ENCODE peak calls at places on chromosomes 2 and 18, in six cellular contexts. One of them, this sample, is unnamed.

GRCh38 chr2:3461781-3462492 is 57.4 kb downstream of the ADI1 start:
- DNase-seq in fibroblast of mammary gland: peak
- DNase-seq in activated CD4-positive, CD25-positive, alpha-beta regulatory T cell treated with anti-CD3 and anti-CD28 coated beads, Interleukin-2, amount 50 U/mL, for 72 hours: no peak
- DNase-seq in iris pigment epithelial cell: peak
- DNase-seq in mucosa of gallbladder: peak
- DNase-seq in CD8-positive, alpha-beta memory T cell: peak
- DNase-seq in this sample: no peak

GRCh38 chr2:219308142-219309093 is 783 bp downstream of the PTPRN start:
- DNase-seq in activated CD4-positive, CD25-positive, alpha-beta regulatory T cell treated with anti-CD3 and anti-CD28 coated beads, Interleukin-2, amount 50 U/mL, for 72 hours: peak
- DNase-seq in mucosa of gallbladder: peak
- DNase-seq in CD8-positive, alpha-beta memory T cell: peak
- DNase-seq in fibroblast of mammary gland: peak
- DNase-seq in iris pigment epithelial cell: peak
- DNase-seq in this sample: peak

GRCh38 chr2:74415762-74416395 is 5.5 kb downstream of the C2orf81 start:
- DNase-seq in CD8-positive, alpha-beta memory T cell: no peak
- DNase-seq in fibroblast of mammary gland: no peak
- DNase-seq in iris pigment epithelial cell: no peak
- DNase-seq in activated CD4-positive, CD25-positive, alpha-beta regulatory T cell treated with anti-CD3 and anti-CD28 coated beads, Interleukin-2, amount 50 U/mL, for 72 hours: no peak
- DNase-seq in mucosa of gallbladder: no peak
- DNase-seq in this sample: no peak

GRCh38 chr2:215796160-215796559 is 217.2 kb downstream of the MREG start:
- DNase-seq in fibroblast of mammary gland: peak
- DNase-seq in iris pigment epithelial cell: peak
- DNase-seq in activated CD4-positive, CD25-positive, alpha-beta regulatory T cell treated with anti-CD3 and anti-CD28 coated beads, Interleukin-2, amount 50 U/mL, for 72 hours: no peak
- DNase-seq in CD8-positive, alpha-beta memory T cell: no peak
- DNase-seq in mucosa of gallbladder: no peak
- DNase-seq in this sample: no peak

GRCh38 chr2:167240671-167241070 is 352.4 kb downstream of the XIRP2 start:
- DNase-seq in activated CD4-positive, CD25-positive, alpha-beta regulatory T cell treated with anti-CD3 and anti-CD28 coated beads, Interleukin-2, amount 50 U/mL, for 72 hours: no peak
- DNase-seq in mucosa of gallbladder: no peak
- DNase-seq in CD8-positive, alpha-beta memory T cell: no peak
- DNase-seq in iris pigment epithelial cell: peak
- DNase-seq in fibroblast of mammary gland: peak
- DNase-seq in this sample: no peak

GRCh38 chr2:235483313-235483712 is 10.5 kb upstream of the AGAP1 start:
- DNase-seq in fibroblast of mammary gland: no peak
- DNase-seq in activated CD4-positive, CD25-positive, alpha-beta regulatory T cell treated with anti-CD3 and anti-CD28 coated beads, Interleukin-2, amount 50 U/mL, for 72 hours: no peak
- DNase-seq in CD8-positive, alpha-beta memory T cell: no peak
- DNase-seq in mucosa of gallbladder: no peak
- DNase-seq in iris pigment epithelial cell: no peak
- DNase-seq in this sample: no peak

GRCh38 chr18:24181806-24182205 is 42.9 kb downstream of the CABYR start:
- DNase-seq in iris pigment epithelial cell: peak
- DNase-seq in CD8-positive, alpha-beta memory T cell: no peak
- DNase-seq in mucosa of gallbladder: no peak
- DNase-seq in activated CD4-positive, CD25-positive, alpha-beta regulatory T cell treated with anti-CD3 and anti-CD28 coated beads, Interleukin-2, amount 50 U/mL, for 72 hours: no peak
- DNase-seq in fibroblast of mammary gland: no peak
- DNase-seq in this sample: no peak

GRCh38 chr2:119713819-119714490 is 35.0 kb downstream of the TMEM177 start:
- DNase-seq in fibroblast of mammary gland: no peak
- DNase-seq in iris pigment epithelial cell: no peak
- DNase-seq in mucosa of gallbladder: no peak
- DNase-seq in activated CD4-positive, CD25-positive, alpha-beta regulatory T cell treated with anti-CD3 and anti-CD28 coated beads, Interleukin-2, amount 50 U/mL, for 72 hours: no peak
- DNase-seq in CD8-positive, alpha-beta memory T cell: no peak
- DNase-seq in this sample: no peak

GRCh38 chr2:229910832-229911412 is 10.9 kb downstream of the TRIP12 start:
- DNase-seq in iris pigment epithelial cell: peak
- DNase-seq in fibroblast of mammary gland: peak
- DNase-seq in CD8-positive, alpha-beta memory T cell: no peak
- DNase-seq in mucosa of gallbladder: no peak
- DNase-seq in activated CD4-positive, CD25-positive, alpha-beta regulatory T cell treated with anti-CD3 and anti-CD28 coated beads, Interleukin-2, amount 50 U/mL, for 72 hours: no peak
- DNase-seq in this sample: no peak

GRCh38 chr18:74518456-74519315 is 15.6 kb upstream of the CNDP1 start:
- DNase-seq in iris pigment epithelial cell: no peak
- DNase-seq in mucosa of gallbladder: no peak
- DNase-seq in activated CD4-positive, CD25-positive, alpha-beta regulatory T cell treated with anti-CD3 and anti-CD28 coated beads, Interleukin-2, amount 50 U/mL, for 72 hours: no peak
- DNase-seq in CD8-positive, alpha-beta memory T cell: no peak
- DNase-seq in fibroblast of mammary gland: no peak
- DNase-seq in this sample: no peak

GRCh38 chr2:217387776-217388381 is 528.0 kb upstream of the TNP1 start:
- DNase-seq in mucosa of gallbladder: peak
- DNase-seq in iris pigment epithelial cell: peak
- DNase-seq in fibroblast of mammary gland: no peak
- DNase-seq in activated CD4-positive, CD25-positive, alpha-beta regulatory T cell treated with anti-CD3 and anti-CD28 coated beads, Interleukin-2, amount 50 U/mL, for 72 hours: no peak
- DNase-seq in CD8-positive, alpha-beta memory T cell: no peak
- DNase-seq in this sample: no peak

GRCh38 chr2:41878726-41879366 is 169.0 kb upstream of the PKDCC start:
- DNase-seq in CD8-positive, alpha-beta memory T cell: no peak
- DNase-seq in fibroblast of mammary gland: no peak
- DNase-seq in iris pigment epithelial cell: no peak
- DNase-seq in mucosa of gallbladder: no peak
- DNase-seq in activated CD4-positive, CD25-positive, alpha-beta regulatory T cell treated with anti-CD3 and anti-CD28 coated beads, Interleukin-2, amount 50 U/mL, for 72 hours: no peak
- DNase-seq in this sample: no peak

GRCh38 chr2:201642086-201642578 is 1.2 kb downstream of the TMEM237 start:
- DNase-seq in mucosa of gallbladder: no peak
- DNase-seq in iris pigment epithelial cell: no peak
- DNase-seq in fibroblast of mammary gland: no peak
- DNase-seq in activated CD4-positive, CD25-positive, alpha-beta regulatory T cell treated with anti-CD3 and anti-CD28 coated beads, Interleukin-2, amount 50 U/mL, for 72 hours: no peak
- DNase-seq in CD8-positive, alpha-beta memory T cell: no peak
- DNase-seq in this sample: no peak

GRCh38 chr2:28247326-28247725 is 145.3 kb upstream of the FOSL2 start:
- DNase-seq in fibroblast of mammary gland: peak
- DNase-seq in CD8-positive, alpha-beta memory T cell: no peak
- DNase-seq in mucosa of gallbladder: no peak
- DNase-seq in iris pigment epithelial cell: no peak
- DNase-seq in activated CD4-positive, CD25-positive, alpha-beta regulatory T cell treated with anti-CD3 and anti-CD28 coated beads, Interleukin-2, amount 50 U/mL, for 72 hours: no peak
- DNase-seq in this sample: no peak

GRCh38 chr18:3649559-3650426 is 199.8 kb downstream of the TGIF1 start:
- DNase-seq in iris pigment epithelial cell: peak
- DNase-seq in mucosa of gallbladder: no peak
- DNase-seq in activated CD4-positive, CD25-positive, alpha-beta regulatory T cell treated with anti-CD3 and anti-CD28 coated beads, Interleukin-2, amount 50 U/mL, for 72 hours: no peak
- DNase-seq in fibroblast of mammary gland: peak
- DNase-seq in CD8-positive, alpha-beta memory T cell: no peak
- DNase-seq in this sample: no peak